ENCODE peak calls at places on chromosome 13, in ten cellular contexts. C is coronary artery, X is choroid plexus epithelial cell, O is MM.1S, J is IMR-90, Z is fibroblast of mammary gland, I is ascending aorta, P is SK-N-SH, B is OCI-LY7, D is pancreas. Y is an unnamed sample.

GRCh38 chr13:25170554-25171107 is 1.5 kb downstream of the AMER2 start:
- DNase-seq in X (peak), P (peak), J (no peak), Z (no peak), B (no peak), I (no peak), D (no peak), O (no peak), C (no peak), Y (no peak)

GRCh38 chr13:99061411-99061810 is 83.5 kb upstream of the DOCK9 start:
- DNase-seq in X (no peak), C (no peak), I (no peak), Z (no peak), D (no peak), O (peak), B (no peak), P (no peak), J (no peak), Y (no peak)

GRCh38 chr13:81197966-81198365 is 857.0 kb upstream of the SPRY2 start:
- DNase-seq in B (no peak), X (no peak), Z (no peak), C (no peak), I (no peak), J (no peak), O (no peak), D (no peak), P (no peak), Y (no peak)

GRCh38 chr13:94313321-94313720 is 166.2 kb downstream of the DCT start:
- DNase-seq in O (no peak), J (no peak), I (no peak), Z (peak), D (no peak), X (peak), B (no peak), P (no peak), C (no peak), Y (no peak)

GRCh38 chr13:101514695-101515275 is 62.3 kb downstream of the ITGBL1 start:
- DNase-seq in P (peak), B (peak), I (no peak), Z (peak), X (peak), J (peak), C (no peak), O (peak), D (peak), Y (peak)

GRCh38 chr13:80235559-80236296 is 105.2 kb downstream of the SPRY2 start:
- DNase-seq in J (no peak), X (peak), C (no peak), I (no peak), B (no peak), O (no peak), P (no peak), D (peak), Z (no peak), Y (no peak)

GRCh38 chr13:112453207-112453829 is 77.2 kb downstream of the SPACA7 start:
- DNase-seq in O (no peak), J (no peak), I (no peak), B (no peak), P (no peak), C (peak), D (no peak), Z (no peak), X (no peak), Y (no peak)

GRCh38 chr13:112893570-112894422 is 75.2 kb upstream of the MCF2L start:
- DNase-seq in D (peak), O (peak), I (no peak), B (no peak), C (no peak), J (peak), Z (no peak), P (peak), X (peak), Y (no peak)

GRCh38 chr13:52782486-52783448 is 43.1 kb upstream of the CNMD start:
- DNase-seq in X (no peak), P (no peak), D (no peak), I (no peak), Z (no peak), J (no peak), B (no peak), C (no peak), O (no peak), Y (no peak)

GRCh38 chr13:32811297-32811800 is 204.9 kb upstream of the KL start:
- DNase-seq in X (peak), J (no peak), B (no peak), C (no peak), D (no peak), I (no peak), O (peak), P (no peak), Z (peak), Y (peak)

GRCh38 chr13:106700007-106700950 is 132.3 kb upstream of the ARGLU1 start:
- DNase-seq in B (no peak), P (no peak), I (no peak), C (no peak), Z (peak), X (no peak), J (no peak), O (no peak), D (no peak), Y (no peak)

GRCh38 chr13:18951412-18951811 is 230.2 kb downstream of the TUBA3C start:
- DNase-seq in P (no peak), X (no peak), Z (no peak), B (no peak), J (no peak), D (no peak), I (no peak), O (no peak), C (no peak), Y (no peak)

GRCh38 chr13:90415902-90416301 is 931.6 kb upstream of the MIR17HG start:
- DNase-seq in D (no peak), O (no peak), Z (no peak), J (no peak), X (peak), P (no peak), C (no peak), B (no peak), I (no peak), Y (no peak)

GRCh38 chr13:50598338-50598737 is 245.2 kb downstream of the DLEU7 start:
- DNase-seq in P (no peak), C (no peak), J (no peak), Z (no peak), B (peak), X (no peak), D (no peak), I (no peak), O (no peak), Y (no peak)

GRCh38 chr13:33109319-33109718 is 93.1 kb downstream of the KL start:
- DNase-seq in J (no peak), P (no peak), I (no peak), D (no peak), X (no peak), Z (peak), B (no peak), O (no peak), C (no peak), Y (no peak)

GRCh38 chr13:28576037-28576436 is 81.1 kb upstream of the FLT1 start:
- DNase-seq in D (no peak), O (no peak), J (no peak), P (no peak), Z (no peak), I (no peak), C (no peak), X (no peak), B (no peak), Y (no peak)

GRCh38 chr13:76723551-76724232 is 162.5 kb downstream of the KCTD12 start:
- DNase-seq in C (no peak), P (no peak), I (no peak), X (peak), O (no peak), Z (peak), B (no peak), J (peak), D (no peak), Y (no peak)

GRCh38 chr13:45305079-45305478 is 35.9 kb downstream of the TPT1 start:
- DNase-seq in P (no peak), J (no peak), O (no peak), X (no peak), D (no peak), B (no peak), Z (no peak), I (no peak), C (no peak), Y (no peak)

GRCh38 chr13:74251778-74252519 is 117.7 kb upstream of the KLF12 start:
- DNase-seq in D (no peak), P (no peak), X (no peak), J (no peak), I (no peak), B (no peak), C (no peak), Z (peak), O (no peak), Y (no peak)

GRCh38 chr13:41326661-41327060 is 15.6 kb downstream of the NAA16 start:
- DNase-seq in Z (no peak), X (no peak), J (no peak), B (no peak), C (no peak), P (no peak), I (no peak), D (no peak), O (no peak), Y (no peak)

GRCh38 chr13:94312511-94313191 is 166.8 kb downstream of the DCT start:
- DNase-seq in D (no peak), Z (no peak), C (no peak), P (no peak), X (peak), O (peak), J (no peak), I (no peak), B (no peak), Y (peak)

GRCh38 chr13:59480857-59481256 is 682.9 kb downstream of the DIAPH3 start:
- DNase-seq in B (no peak), J (no peak), I (no peak), X (no peak), P (peak), C (no peak), Z (no peak), O (no peak), D (no peak), Y (no peak)

GRCh38 chr13:79915386-79915785 is 425.5 kb downstream of the SPRY2 start:
- DNase-seq in I (no peak), O (no peak), Z (peak), D (no peak), J (no peak), P (peak), C (no peak), X (no peak), B (no peak), Y (no peak)

GRCh38 chr13:101955764-101956163 is 446.1 kb downstream of the FGF14 start:
- DNase-seq in P (no peak), B (no peak), X (peak), Z (no peak), C (no peak), O (peak), J (no peak), D (no peak), I (no peak), Y (no peak)

GRCh38 chr13:84605927-84606326 is 723.7 kb upstream of the SLITRK1 start:
- DNase-seq in C (peak), B (no peak), D (no peak), Z (no peak), I (no peak), X (no peak), P (no peak), J (no peak), O (no peak), Y (no peak)

GRCh38 chr13:42996584-42996983 is 4.5 kb upstream of the EPSTI1 start:
- DNase-seq in O (no peak), Z (peak), B (no peak), P (no peak), C (no peak), X (peak), J (peak), I (no peak), D (no peak), Y (no peak)

GRCh38 chr13:47801555-47801954 is 199.5 kb downstream of the SUCLA2 start:
- DNase-seq in B (no peak), P (no peak), Z (no peak), O (no peak), C (no peak), J (no peak), D (no peak), I (no peak), X (no peak), Y (no peak)
- H3K4me3 ChIP-seq in B (no peak), P (no peak), Z (no peak), O (no peak), C (no peak), J (no peak), D (no peak), I (no peak), X (no peak), Y (no peak)

GRCh38 chr13:114235697-114236096 is 1.0 kb downstream of the CDC16 start:
- DNase-seq in O (no peak), I (no peak), Z (peak), P (no peak), X (peak), D (peak), C (no peak), B (no peak), J (no peak), Y (no peak)

GRCh38 chr13:114234266-114234644 is 442 bp upstream of the CDC16 start:
- DNase-seq in O (no peak), X (no peak), P (no peak), I (no peak), J (no peak), D (no peak), C (no peak), Z (no peak), B (no peak), Y (no peak)

GRCh38 chr13:114237415-114238112 is 2.9 kb downstream of the CDC16 start:
- DNase-seq in J (no peak), D (peak), X (no peak), O (no peak), P (no peak), B (no peak), Z (no peak), I (no peak), C (no peak), Y (no peak)

GRCh38 chr13:114236224-114236623 is 1.5 kb downstream of the CDC16 start:
- DNase-seq in P (no peak), Z (no peak), D (no peak), X (no peak), J (no peak), I (no peak), C (no peak), O (no peak), B (no peak), Y (no peak)

DNA sequence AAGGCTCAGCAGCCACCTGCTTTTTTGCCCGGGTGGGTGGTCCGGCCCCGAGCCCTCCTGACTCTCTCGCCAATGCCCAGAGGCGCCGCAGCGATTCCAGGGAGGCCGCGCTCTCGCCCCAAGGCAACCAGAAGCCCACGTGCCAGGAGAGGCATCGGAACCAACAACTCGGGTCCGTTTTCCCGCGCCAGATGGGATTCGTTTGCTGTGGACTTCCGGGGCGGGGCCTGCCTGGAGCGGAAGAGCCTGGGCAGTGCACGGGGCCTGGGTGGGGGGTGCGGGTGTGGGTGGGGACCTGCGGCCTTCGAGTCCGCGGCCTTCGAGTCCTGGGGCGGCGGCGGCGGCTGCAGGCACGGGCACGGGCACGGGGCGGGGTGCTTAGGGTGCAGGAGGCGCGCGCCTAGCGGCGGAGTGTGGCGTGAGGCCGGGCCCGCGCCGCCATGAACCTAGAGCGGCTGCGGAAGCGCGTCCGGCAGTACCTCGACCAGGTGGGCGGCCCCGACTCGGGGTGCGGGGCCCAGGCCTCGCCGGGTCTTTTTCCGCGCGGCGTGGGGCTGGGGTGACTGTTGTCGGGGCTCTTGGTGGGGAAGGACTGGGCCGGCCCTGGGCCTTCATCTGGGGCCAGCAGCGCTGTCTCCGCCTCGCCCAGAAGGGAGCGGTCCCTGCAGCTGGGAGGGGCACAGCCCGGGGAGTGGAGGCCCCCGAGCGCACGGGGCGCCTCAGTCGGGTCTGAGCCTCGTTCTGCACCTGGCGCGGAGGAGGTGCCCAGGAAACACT is at the start of gene CDC16:
- DNase-seq in P (peak), I (peak), Z (peak), D (peak), X (peak), C (peak), J (peak), O (peak), B (peak), Y (peak)
- TF ChIP-seq CTCF in P (peak), I (no peak), Z (no peak), D (peak), X (no peak), C (no peak), J (no peak), O (no peak), B (no peak), Y (peak)

GRCh38 chr13:31733066-31733465 is 6.3 kb upstream of the RXFP2 start:
- DNase-seq in B (no peak), D (no peak), O (no peak), X (no peak), I (no peak), P (peak), Z (no peak), C (no peak), J (peak), Y (no peak)
- H3K4me3 ChIP-seq in B (no peak), D (no peak), O (no peak), X (no peak), I (no peak), P (no peak), Z (peak), C (no peak), J (peak), Y (no peak)

GRCh38 chr13:85798999-85799646 is at the start of gene SLITRK6:
- DNase-seq in P (peak), B (no peak), J (peak), Z (peak), O (no peak), C (no peak), D (no peak), X (peak), I (no peak), Y (no peak)
- TF ChIP-seq CTCF in P (peak), B (no peak), J (peak), Z (no peak), O (no peak), C (no peak), D (no peak), X (peak), I (no peak), Y (no peak)

GRCh38 chr13:109592776-109593175 is 193.6 kb downstream of the IRS2 start:
- DNase-seq in X (no peak), I (no peak), D (no peak), B (no peak), C (no peak), J (no peak), Z (no peak), O (no peak), P (no peak), Y (no peak)
- H3K4me3 ChIP-seq in X (no peak), I (no peak), D (no peak), B (no peak), C (no peak), J (no peak), Z (no peak), O (no peak), P (no peak), Y (no peak)

GRCh38 chr13:108218044-108218974 is at the start of gene ABHD13:
- DNase-seq in Z (peak), B (peak), I (peak), P (peak), C (peak), O (peak), D (peak), J (peak), X (peak), Y (peak)
- TF ChIP-seq CTCF in Z (no peak), B (no peak), I (peak), P (no peak), C (no peak), O (no peak), D (no peak), J (no peak), X (no peak), Y (no peak)

DNA sequence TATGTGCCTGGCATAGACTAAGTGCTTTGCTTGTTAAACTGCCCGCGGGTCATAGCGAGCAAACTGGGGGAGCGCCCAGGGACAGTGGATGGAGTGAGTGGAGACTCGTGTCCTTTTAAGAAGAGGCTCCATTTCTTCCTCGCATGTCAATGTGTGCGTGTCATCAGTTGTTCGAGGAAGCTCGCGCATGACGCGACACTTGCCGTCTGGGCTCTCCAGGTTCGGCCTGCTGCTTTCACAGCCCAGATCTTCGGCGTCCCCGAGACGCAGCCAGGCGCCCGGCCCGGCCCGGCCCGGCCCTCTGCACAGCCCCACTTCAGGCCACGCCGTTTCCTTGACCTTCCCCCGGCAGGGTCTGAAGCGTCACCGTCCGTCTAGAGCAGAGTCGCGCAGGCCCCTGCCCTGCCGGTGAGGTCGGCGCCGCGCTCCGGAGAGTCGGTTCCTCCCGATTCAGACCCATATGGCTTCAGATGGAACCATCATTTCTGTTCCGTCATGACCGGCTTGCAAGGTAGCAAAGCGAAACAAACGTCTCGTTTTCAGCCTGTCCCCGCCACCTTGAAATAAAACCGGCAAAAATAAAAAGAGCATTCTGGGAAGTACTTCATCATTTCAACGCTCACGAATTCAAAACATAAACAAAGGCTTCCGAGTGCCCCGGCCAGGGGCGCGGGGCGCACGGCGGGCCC is 604 bp upstream of the ARHGEF7 start:
- DNase-seq in X (peak), O (peak), J (peak), I (peak), B (no peak), D (peak), P (peak), C (peak), Z (peak), Y (no peak)
- H3K4me3 ChIP-seq in X (peak), O (peak), J (peak), I (peak), B (no peak), D (peak), P (peak), C (peak), Z (peak), Y (peak)

GRCh38 chr13:103656329-103656728 is 590.1 kb upstream of the SLC10A2 start:
- DNase-seq in B (no peak), C (no peak), X (no peak), P (no peak), I (no peak), J (no peak), O (no peak), Z (no peak), D (no peak), Y (no peak)
- TF ChIP-seq CTCF in B (no peak), C (no peak), X (no peak), P (no peak), I (no peak), J (no peak), O (no peak), Z (no peak), D (no peak), Y (no peak)

Y was measured in GM12864.